ENCODE peak calls at places on chromosome 3, in five cellular contexts. L is NCI-H1417, R is M059J, K is activated T-cell treated with anti-CD3 and anti-CD28 coated beads for 1 hour, E is iPS-NIHi11. W is an unnamed sample.

GRCh38 chr3:157423337-157423736 is 13.3 kb upstream of the PTX3 start:
- DNase-seq in K (no peak), L (no peak), E (no peak), R (peak), W (no peak)

GRCh38 chr3:140292154-140292553 is 357.2 kb downstream of the CLSTN2 start:
- DNase-seq in E (no peak), R (peak), L (no peak), K (no peak), W (no peak)

GRCh38 chr3:52126036-52126435 is 28.2 kb downstream of the POC1A start:
- DNase-seq in R (no peak), E (no peak), L (no peak), K (no peak), W (no peak)

GRCh38 chr3:114556832-114557231 is 263.0 kb downstream of the TIGIT start:
- DNase-seq in K (no peak), R (no peak), E (no peak), L (peak), W (no peak)

GRCh38 chr3:53236112-53236841 is 19.5 kb downstream of the TKT start:
- DNase-seq in R (peak), L (no peak), E (peak), K (no peak), W (no peak)

GRCh38 chr3:16064660-16065414 is 109.6 kb upstream of the GALNT15 start:
- DNase-seq in E (no peak), R (peak), K (no peak), L (no peak), W (no peak)

GRCh38 chr3:114179575-114179974 is 723 bp upstream of the DRD3 start:
- DNase-seq in R (peak), E (peak), K (no peak), L (peak), W (no peak)

GRCh38 chr3:146160964-146161724 is at the start of gene PLOD2:
- DNase-seq in R (peak), E (peak), L (peak), K (no peak), W (no peak)

GRCh38 chr3:170007031-170007663 is 30.6 kb upstream of the GPR160 start:
- DNase-seq in E (no peak), L (no peak), R (peak), K (peak), W (peak)

GRCh38 chr3:10187295-10187876 is 22.7 kb downstream of the IRAK2 start:
- DNase-seq in R (no peak), E (no peak), L (no peak), K (no peak), W (no peak)

GRCh38 chr3:10855871-10856662 is 40.0 kb downstream of the SLC6A11 start:
- DNase-seq in K (no peak), E (peak), L (no peak), R (peak), W (no peak)

GRCh38 chr3:73786346-73786807 is 161.6 kb upstream of the PDZRN3 start:
- DNase-seq in R (peak), K (no peak), E (no peak), L (no peak), W (no peak)

GRCh38 chr3:100141576-100141975 is 27.3 kb upstream of the FILIP1L start:
- DNase-seq in R (no peak), E (no peak), K (no peak), L (no peak), W (no peak)

GRCh38 chr3:188772886-188773285 is 398.9 kb upstream of the TPRG1 start:
- DNase-seq in K (no peak), L (no peak), R (peak), E (no peak), W (no peak)

GRCh38 chr3:150544726-150545125 is 1.6 kb downstream of the SERP1 start:
- DNase-seq in R (peak), E (no peak), K (no peak), L (peak), W (no peak)

GRCh38 chr3:143627336-143627735 is 220.9 kb downstream of the SLC9A9 start:
- DNase-seq in L (no peak), R (peak), K (no peak), E (peak), W (no peak)

GRCh38 chr3:33358172-33358781 is 81.0 kb downstream of the FBXL2 start:
- DNase-seq in E (no peak), L (no peak), R (no peak), K (no peak), W (no peak)

GRCh38 chr3:43286886-43287301 is 554 bp downstream of the SNRK start:
- DNase-seq in E (peak), L (peak), K (no peak), R (peak), W (peak)

W was measured in T-helper 9 cell.